ENCODE peak calls at places on chromosomes 16 and 17, in eight cellular contexts. B, O, U, D, C, V, P and W are unnamed samples. For H3K4me1, the result is how much of the 10 kb centered on the place peaks cover.

GRCh38 chr17:77140878-77141767 is at the start of gene SEC14L1:
- DNase-seq in B (peak), O (peak), U (peak), D (peak), C (peak), V (no peak), P (peak), W (peak)

GRCh38 chr17:40648326-40648968 is 829 bp upstream of the SMARCE1 start:
- DNase-seq in B (no peak), O (peak), U (no peak), D (no peak), C (no peak), V (no peak), P (no peak), W (peak)

GRCh38 chr16:50273888-50274770 is 7.8 kb downstream of the ADCY7 start:
- DNase-seq in B (no peak), O (peak), U (peak), D (no peak), C (no peak), V (no peak), P (peak), W (no peak)

GRCh38 chr17:31722251-31723056 is 136.6 kb downstream of the COPRS start:
- DNase-seq in B (no peak), O (no peak), U (no peak), D (no peak), C (peak), V (no peak), P (no peak), W (peak)

GRCh38 chr16:86982912-86983311 is 334.3 kb downstream of the C16orf95 start:
- DNase-seq in B (no peak), O (no peak), U (no peak), D (peak), C (no peak), V (no peak), P (no peak), W (no peak)

GRCh38 chr17:29179232-29180036 is 764 bp downstream of the MYO18A start:
- DNase-seq in B (peak), O (peak), U (peak), D (no peak), C (peak), V (no peak), P (peak), W (peak)

GRCh38 chr17:55576237-55576998 is 65.2 kb upstream of the SMIM36 start:
- DNase-seq in B (no peak), O (no peak), U (no peak), D (no peak), C (no peak), V (no peak), P (no peak), W (no peak)

GRCh38 chr17:56679148-56679766 is 85.8 kb downstream of the NOG start:
- DNase-seq in B (peak), O (no peak), U (no peak), D (no peak), C (no peak), V (no peak), P (no peak), W (no peak)

GRCh38 chr16:67969286-67970039 is 1.0 kb upstream of the SLC12A4 start:
- DNase-seq in B (no peak), O (peak), U (no peak), D (no peak), C (peak), V (no peak), P (no peak), W (no peak)

GRCh38 chr16:52591441-52592215 is 44.7 kb upstream of the TOX3 start:
- DNase-seq in B (no peak), O (no peak), U (no peak), D (no peak), C (no peak), V (no peak), P (no peak), W (no peak)

GRCh38 chr17:12667299-12667958 is 1.7 kb downstream of the MYOCD start:
- DNase-seq in B (peak), O (no peak), U (peak), D (peak), C (peak), V (no peak), P (no peak), W (no peak)

GRCh38 chr17:21455761-21456160 is 79.6 kb downstream of the KCNJ12 start:
- DNase-seq in B (no peak), O (no peak), U (no peak), D (no peak), C (no peak), V (no peak), P (no peak), W (no peak)

GRCh38 chr16:25366078-25366477 is 108.4 kb upstream of the ZKSCAN2 start:
- DNase-seq in B (no peak), O (no peak), U (no peak), D (no peak), C (no peak), V (no peak), P (no peak), W (no peak)

GRCh38 chr16:35751191-35751941 is 2292.0 kb downstream of the TP53TG3F start:
- DNase-seq in B (no peak), O (no peak), U (no peak), D (peak), C (no peak), V (peak), P (no peak), W (no peak)

GRCh38 chr17:41775394-41776226 is 10.9 kb downstream of the JUP start:
- DNase-seq in B (no peak), O (no peak), U (peak), D (no peak), C (peak), V (no peak), P (no peak), W (no peak)

GRCh38 chr17:57987582-57988300 is at the start of gene VEZF1:
- DNase-seq in B (peak), O (peak), U (peak), D (peak), C (no peak), V (peak), P (peak), W (peak)

GRCh38 chr16:86134802-86135461 is 236.0 kb downstream of the IRF8 start:
- DNase-seq in B (no peak), O (peak), U (no peak), D (no peak), C (no peak), V (no peak), P (no peak), W (no peak)

GRCh38 chr16:6558133-6558532 is 774.5 kb upstream of the RBFOX1 start:
- DNase-seq in B (no peak), O (no peak), U (no peak), D (no peak), C (peak), V (no peak), P (no peak), W (no peak)

GRCh38 chr16:28110479-28110878 is 47.0 kb upstream of the GSG1L start:
- DNase-seq in B (no peak), O (peak), U (no peak), D (no peak), C (no peak), V (no peak), P (peak), W (peak)

GRCh38 chr17:46135126-46135812 is 58.0 kb downstream of the KANSL1 start:
- DNase-seq in B (no peak), O (no peak), U (no peak), D (no peak), C (no peak), V (no peak), P (no peak), W (no peak)

GRCh38 chr17:50201226-50201854 is at the start of gene COL1A1:
- DNase-seq in B (peak), O (peak), U (peak), D (peak), C (peak), V (no peak), P (no peak), W (peak)

GRCh38 chr16:31513126-31513525 is 4.9 kb upstream of the RUSF1 start:
- DNase-seq in B (no peak), O (no peak), U (no peak), D (no peak), C (no peak), V (no peak), P (no peak), W (no peak)

GRCh38 chr17:6669479-6670212 is 18.1 kb downstream of the C17orf100 start:
- DNase-seq in B (no peak), O (peak), U (no peak), D (no peak), C (no peak), V (no peak), P (no peak), W (no peak)

GRCh38 chr16:74451951-74452758 is 30.9 kb upstream of the CLEC18B start:
- DNase-seq in B (no peak), O (no peak), U (no peak), D (no peak), C (no peak), V (no peak), P (no peak), W (no peak)

GRCh38 chr16:9139965-9140364 is 48.5 kb downstream of the HAPSTR1 start:
- DNase-seq in B (peak), O (no peak), U (no peak), D (no peak), C (no peak), V (no peak), P (peak), W (no peak)

GRCh38 chr17:77354721-77355455 is 214.1 kb downstream of the SEC14L1 start:
- DNase-seq in B (peak), O (peak), U (peak), D (peak), C (no peak), V (peak), P (peak), W (peak)

GRCh38 chr16:51624083-51624775 is 473.2 kb upstream of the SALL1 start:
- DNase-seq in B (peak), O (no peak), U (no peak), D (no peak), C (no peak), V (no peak), P (no peak), W (no peak)

GRCh38 chr16:19128454-19129210 is 14.9 kb downstream of the ITPRIPL2 start:
- DNase-seq in B (no peak), O (no peak), U (no peak), D (no peak), C (no peak), V (no peak), P (no peak), W (no peak)

GRCh38 chr17:13939222-13939621 is 130.1 kb upstream of the COX10 start:
- DNase-seq in B (no peak), O (no peak), U (no peak), D (no peak), C (no peak), V (no peak), P (no peak), W (no peak)

GRCh38 chr17:76452102-76452645 is 778 bp downstream of the UBE2O start:
- DNase-seq in B (no peak), O (no peak), U (peak), D (no peak), C (no peak), V (no peak), P (peak), W (peak)

GRCh38 chr16:21645261-21645721 is 7.1 kb downstream of the IGSF6 start:
- DNase-seq in B (no peak), O (no peak), U (no peak), D (no peak), C (no peak), V (no peak), P (no peak), W (no peak)

GRCh38 chr16:83586036-83586810 is 221.6 kb upstream of the HSBP1 start:
- DNase-seq in B (no peak), O (no peak), U (no peak), D (no peak), C (no peak), V (no peak), P (no peak), W (no peak)
- TF ChIP-seq EP300 in B (no peak), O (no peak), U (no peak), D (no peak), C (no peak), V (no peak), P (no peak), W (no peak)

GRCh38 chr17:27494192-27495091 is 38.2 kb downstream of the KSR1 start:
- DNase-seq in B (no peak), O (peak), U (peak), D (peak), C (no peak), V (no peak), P (peak), W (peak)
- H3K4me1 ChIP-seq in B (under half), O (half or more), U (under half), D (under half), C (under half), V (under half), P (under half), W (half or more)

GRCh38 chr17:43135454-43135819 is 10.3 kb upstream of the BRCA1 start:
- DNase-seq in B (no peak), O (no peak), U (no peak), D (peak), C (no peak), V (no peak), P (no peak), W (no peak)

GRCh38 chr17:43140396-43141332 is 15.5 kb upstream of the BRCA1 start:
- DNase-seq in B (no peak), O (no peak), U (no peak), D (peak), C (no peak), V (no peak), P (no peak), W (no peak)

GRCh38 chr17:43132117-43132516 is 7.0 kb upstream of the BRCA1 start:
- DNase-seq in B (no peak), O (no peak), U (no peak), D (peak), C (no peak), V (no peak), P (no peak), W (no peak)

GRCh38 chr17:43129671-43130010 is 4.5 kb upstream of the BRCA1 start:
- DNase-seq in B (no peak), O (no peak), U (no peak), D (no peak), C (no peak), V (no peak), P (no peak), W (no peak)

DNA sequence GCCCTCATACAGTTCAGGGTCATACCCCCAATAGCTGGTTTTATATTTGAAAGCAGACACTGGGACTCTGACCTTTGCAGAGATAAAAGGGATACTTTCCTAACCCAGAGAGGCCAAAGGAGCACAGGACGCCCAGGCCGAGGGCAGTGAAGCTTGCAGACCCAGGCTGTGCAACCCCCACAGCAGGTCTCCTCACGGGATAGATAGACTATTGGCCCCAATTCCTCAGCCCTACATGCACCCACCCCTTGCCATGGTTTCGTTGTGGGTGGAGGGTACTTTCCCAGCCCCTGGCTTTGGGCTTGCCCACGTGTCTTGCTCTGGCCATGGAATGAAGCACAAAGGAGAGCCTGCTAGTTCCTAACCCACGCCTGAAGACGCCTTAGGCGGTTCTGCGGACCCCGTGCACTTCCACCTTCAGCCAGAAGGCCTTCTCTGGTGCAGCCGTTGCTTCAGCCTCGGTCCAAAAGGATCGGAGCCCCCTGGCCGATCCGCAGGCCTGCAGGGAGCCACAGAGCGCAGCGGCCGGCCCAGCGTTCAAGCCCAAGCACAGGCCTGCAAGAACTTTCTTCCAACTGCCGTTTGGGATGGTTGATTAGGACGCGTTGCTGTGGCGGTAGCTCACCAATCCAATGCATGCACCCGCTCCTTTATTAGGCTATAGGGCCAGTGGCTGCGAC is 9.8 kb upstream of the BRCA1 start:
- DNase-seq in B (no peak), O (no peak), U (no peak), D (peak), C (no peak), V (no peak), P (no peak), W (no peak)
- TF ChIP-seq POLR2AphosphoS5 in B (no peak), O (no peak), U (no peak), D (no peak), C (no peak), V (no peak), P (no peak), W (no peak)

GRCh38 chr17:68851875-68852274 is 103.3 kb downstream of the ABCA8 start:
- DNase-seq in B (no peak), O (no peak), U (no peak), D (no peak), C (no peak), V (no peak), P (no peak), W (no peak)

GRCh38 chr17:68847711-68848110 is 107.5 kb downstream of the ABCA8 start:
- DNase-seq in B (no peak), O (no peak), U (no peak), D (no peak), C (no peak), V (no peak), P (no peak), W (no peak)

GRCh38 chr17:68854509-68854908 is 100.7 kb downstream of the ABCA8 start:
- DNase-seq in B (no peak), O (no peak), U (no peak), D (no peak), C (no peak), V (no peak), P (no peak), W (no peak)

GRCh38 chr17:68853439-68853838 is 101.8 kb downstream of the ABCA8 start:
- DNase-seq in B (no peak), O (no peak), U (no peak), D (no peak), C (no peak), V (no peak), P (no peak), W (no peak)

DNA sequence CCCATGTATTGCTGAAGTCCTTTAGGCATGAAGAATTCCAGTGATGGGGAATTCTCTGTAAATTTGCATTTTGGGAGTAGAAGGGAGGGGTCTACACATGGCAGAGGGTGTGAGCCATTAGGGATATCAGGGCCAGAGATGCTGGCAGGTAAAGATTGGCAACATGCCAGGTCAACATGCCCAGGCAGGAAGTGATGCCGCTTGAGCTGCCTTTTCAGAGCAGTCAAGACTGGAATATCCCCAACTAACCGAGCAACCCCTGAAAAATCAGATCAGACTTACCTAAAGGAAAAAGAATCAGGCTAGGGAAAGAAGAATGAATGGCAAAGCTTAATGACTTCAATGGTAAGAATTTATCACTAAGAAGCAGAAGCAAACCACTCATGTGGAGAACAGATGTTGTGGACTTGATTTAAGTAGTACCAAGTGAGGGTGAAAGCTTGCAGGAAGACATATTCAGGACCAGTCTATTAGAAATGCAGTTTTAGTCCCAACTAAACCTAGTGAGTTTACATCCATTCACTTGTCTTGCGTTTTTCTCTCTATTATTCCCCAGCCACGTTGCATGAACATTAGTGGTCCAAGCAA is 105.4 kb downstream of the ABCA8 start:
- DNase-seq in B (no peak), O (no peak), U (no peak), D (no peak), C (no peak), V (no peak), P (no peak), W (no peak)
- TF ChIP-seq EP300 in B (no peak), O (no peak), U (no peak), D (no peak), C (no peak), V (no peak), P (no peak), W (no peak)

GRCh38 chr17:36485805-36486203 is 677 bp upstream of the ZNHIT3 start:
- DNase-seq in B (no peak), O (no peak), U (no peak), D (no peak), C (no peak), V (no peak), P (no peak), W (no peak)
- H3K4me1 ChIP-seq in B (under half), O (under half), U (under half), D (under half), C (under half), V (under half), P (under half), W (half or more)

GRCh38 chr17:81844327-81844851 is 9.5 kb upstream of the PPP1R27 start:
- DNase-seq in B (no peak), O (no peak), U (no peak), D (no peak), C (no peak), V (no peak), P (no peak), W (no peak)

GRCh38 chr17:81843713-81844326 is 9.0 kb upstream of the PPP1R27 start:
- DNase-seq in B (no peak), O (no peak), U (no peak), D (no peak), C (no peak), V (no peak), P (no peak), W (no peak)

GRCh38 chr17:81842378-81842724 is 7.5 kb upstream of the PPP1R27 start:
- DNase-seq in B (no peak), O (no peak), U (no peak), D (no peak), C (no peak), V (no peak), P (no peak), W (no peak)

GRCh38 chr17:81841866-81842265 is 7.0 kb upstream of the PPP1R27 start:
- DNase-seq in B (no peak), O (no peak), U (no peak), D (no peak), C (no peak), V (no peak), P (no peak), W (no peak)

GRCh38 chr17:81842725-81843504 is 8.1 kb upstream of the PPP1R27 start:
- DNase-seq in B (no peak), O (no peak), U (no peak), D (no peak), C (no peak), V (no peak), P (no peak), W (no peak)
- TF ChIP-seq POLR2AphosphoS5 in B (no peak), O (no peak), U (no peak), D (no peak), C (peak), V (peak), P (peak), W (no peak)

GRCh38 chr17:44147812-44148211 is 6.1 kb downstream of the HROB start:
- DNase-seq in B (no peak), O (no peak), U (no peak), D (no peak), C (no peak), V (no peak), P (no peak), W (no peak)
- TF ChIP-seq EP300 in B (no peak), O (no peak), U (no peak), D (no peak), C (no peak), V (no peak), P (no peak), W (no peak)